ENCODE peak calls at places on chromosomes 12 and 14, in five cellular contexts. X is heart right ventricle, W is thoracic aorta, G is tibial nerve, N is iPS DF 6.9. K is an unnamed sample. For H3K9me3 and H3K27me3, the result is how much of the 10 kb centered on the place peaks cover.

GRCh38 chr14:71141701-71142374 is 234.6 kb downstream of the PCNX1 start:
- DNase-seq in X (no peak), W (no peak), G (no peak), N (no peak), K (no peak)

GRCh38 chr14:50600849-50601248 is 40.9 kb downstream of the ATL1 start:
- DNase-seq in X (no peak), W (no peak), G (no peak), N (no peak), K (no peak)

GRCh38 chr12:22598763-22599161 is 26.2 kb upstream of the ETNK1 start:
- DNase-seq in X (no peak), W (no peak), G (no peak), N (no peak), K (no peak)

GRCh38 chr12:26871985-26872384 is 39.0 kb upstream of the ITPR2 start:
- DNase-seq in X (no peak), W (no peak), G (no peak), N (no peak), K (no peak)

GRCh38 chr12:5736016-5736415 is 209.0 kb downstream of the ANO2 start:
- DNase-seq in X (no peak), W (no peak), G (no peak), N (no peak), K (no peak)

GRCh38 chr12:22527999-22528398 is 16.3 kb downstream of the C2CD5 start:
- DNase-seq in X (no peak), W (no peak), G (no peak), N (no peak), K (no peak)

GRCh38 chr12:91377456-91377855 is 194.8 kb upstream of the DCN start:
- DNase-seq in X (no peak), W (no peak), G (no peak), N (no peak), K (no peak)

GRCh38 chr12:79991586-79991985 is 56.7 kb upstream of the PPP1R12A start:
- DNase-seq in X (no peak), W (no peak), G (no peak), N (no peak), K (no peak)

GRCh38 chr14:35403397-35404245 is 928 bp downstream of the NFKBIA start:
- DNase-seq in X (peak), W (peak), G (peak), N (no peak), K (peak)

GRCh38 chr12:9792961-9793617 is 32.4 kb upstream of the CD69 start:
- DNase-seq in X (no peak), W (no peak), G (no peak), N (no peak), K (no peak)

GRCh38 chr14:50798048-50798421 is 32.9 kb downstream of the NIN start:
- DNase-seq in X (no peak), W (no peak), G (no peak), N (no peak), K (no peak)

GRCh38 chr14:100606687-100607610 is 19.7 kb upstream of the BEGAIN start:
- DNase-seq in X (no peak), W (no peak), G (no peak), N (no peak), K (no peak)

GRCh38 chr12:98424726-98425401 is 90.5 kb upstream of the TMPO start:
- DNase-seq in X (peak), W (no peak), G (peak), N (no peak), K (peak)

GRCh38 chr12:41212625-41213024 is 24.5 kb downstream of the PDZRN4 start:
- DNase-seq in X (no peak), W (no peak), G (no peak), N (no peak), K (no peak)

GRCh38 chr12:94242871-94243270 is 94.5 kb downstream of the PLXNC1 start:
- DNase-seq in X (peak), W (no peak), G (no peak), N (no peak), K (peak)

GRCh38 chr14:50099335-50099734 is 17.0 kb downstream of the VCPKMT start:
- DNase-seq in X (no peak), W (no peak), G (no peak), N (no peak), K (no peak)

GRCh38 chr12:103817791-103818190 is 23.2 kb downstream of the NT5DC3 start:
- DNase-seq in X (no peak), W (no peak), G (no peak), N (no peak), K (no peak)

GRCh38 chr12:91982946-91983345 is 162.7 kb downstream of the BTG1 start:
- DNase-seq in X (no peak), W (no peak), G (no peak), N (no peak), K (no peak)

GRCh38 chr12:99043319-99043914 is 398.3 kb downstream of the APAF1 start:
- DNase-seq in X (peak), W (no peak), G (peak), N (peak), K (peak)

GRCh38 chr12:71558445-71558844 is 105.2 kb downstream of the ZFC3H1 start:
- DNase-seq in X (no peak), W (no peak), G (no peak), N (no peak), K (no peak)

GRCh38 chr12:47356129-47356622 is 276.4 kb upstream of the AMIGO2 start:
- DNase-seq in X (no peak), W (no peak), G (no peak), N (no peak), K (no peak)

GRCh38 chr14:91835920-91836843 is 31.2 kb downstream of the TC2N start:
- DNase-seq in X (peak), W (no peak), G (peak), N (peak), K (peak)

GRCh38 chr12:70553391-70553859 is 83.8 kb downstream of the PTPRB start:
- DNase-seq in X (peak), W (no peak), G (no peak), N (no peak), K (peak)

DNA sequence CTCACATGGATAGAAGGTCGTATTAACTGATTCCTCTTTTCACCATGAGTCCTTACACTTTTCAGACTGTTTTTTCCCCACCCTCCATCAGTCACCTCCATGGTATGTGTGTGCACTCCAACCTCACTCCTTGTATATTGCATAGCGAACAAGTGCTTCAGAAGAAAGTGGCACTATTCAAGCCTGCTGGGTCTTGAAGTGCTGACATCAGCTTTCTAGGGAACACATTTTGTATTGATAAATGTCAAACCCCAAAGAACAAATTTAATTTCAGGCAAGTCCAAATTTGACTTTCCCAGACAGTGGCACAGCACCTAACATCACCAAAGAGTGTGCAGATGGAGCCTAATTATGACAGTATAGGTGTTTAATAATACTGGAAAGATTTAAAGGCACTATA is 617.4 kb upstream of the STXBP6 start:
- DNase-seq in X (no peak), W (no peak), G (no peak), N (no peak), K (no peak)
- H3K9me3 ChIP-seq in X (under half), W (under half), G (under half), N (under half), K (under half)

DNA sequence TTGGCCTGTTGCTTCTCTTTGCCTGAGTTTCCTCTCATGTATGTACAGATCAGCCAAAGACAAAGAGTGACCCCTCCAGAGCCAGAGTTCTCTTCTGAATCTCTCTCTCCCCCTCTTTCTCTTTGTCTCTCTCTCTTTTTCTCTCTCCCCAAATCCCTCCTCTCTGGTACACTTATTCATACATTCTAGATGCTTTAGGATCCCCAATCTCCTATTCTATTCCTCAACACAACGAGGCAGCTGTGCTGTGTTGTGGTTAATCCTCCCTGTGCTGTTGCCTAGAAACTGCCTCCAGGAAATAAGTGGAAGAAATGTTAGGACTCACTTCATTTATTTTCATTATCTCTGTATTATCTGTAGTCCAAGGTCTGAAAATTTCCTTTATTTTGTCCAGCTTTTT is 350.5 kb upstream of the OR4E1 start:
- DNase-seq in X (no peak), W (no peak), G (no peak), N (no peak), K (no peak)
- H3K27me3 ChIP-seq in X (under half), W (under half), G (under half), N (under half), K (under half)

DNA sequence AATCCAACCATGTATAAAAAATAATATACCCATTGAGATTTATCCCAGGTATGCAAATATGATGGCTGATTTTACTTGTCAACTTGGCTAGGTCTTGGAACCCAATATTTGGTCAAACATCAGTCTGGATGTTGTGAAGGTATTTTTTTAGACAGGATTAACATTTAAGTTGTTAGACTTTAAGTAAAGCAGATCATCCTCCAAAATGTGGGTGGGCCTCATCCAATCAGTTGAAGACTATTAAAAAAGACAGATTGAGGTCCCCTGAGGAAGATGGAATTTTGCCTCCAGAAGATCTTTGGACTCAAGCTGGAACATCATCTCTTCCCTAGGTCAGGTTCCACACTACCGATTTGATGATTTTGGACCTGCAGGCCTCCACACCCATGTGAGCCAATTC is 271.2 kb downstream of the TMEM121 start:
- DNase-seq in X (no peak), W (no peak), G (no peak), N (no peak), K (no peak)
- H3K9me3 ChIP-seq in X (under half), W (under half), G (under half), N (under half), K (under half)

GRCh38 chr14:60637490-60638452 is 11.5 kb downstream of the SIX1 start:
- DNase-seq in X (no peak), W (no peak), G (no peak), N (no peak), K (no peak)
- H3K27me3 ChIP-seq in X (half or more), W (under half), G (under half), N (under half), K (half or more)

DNA sequence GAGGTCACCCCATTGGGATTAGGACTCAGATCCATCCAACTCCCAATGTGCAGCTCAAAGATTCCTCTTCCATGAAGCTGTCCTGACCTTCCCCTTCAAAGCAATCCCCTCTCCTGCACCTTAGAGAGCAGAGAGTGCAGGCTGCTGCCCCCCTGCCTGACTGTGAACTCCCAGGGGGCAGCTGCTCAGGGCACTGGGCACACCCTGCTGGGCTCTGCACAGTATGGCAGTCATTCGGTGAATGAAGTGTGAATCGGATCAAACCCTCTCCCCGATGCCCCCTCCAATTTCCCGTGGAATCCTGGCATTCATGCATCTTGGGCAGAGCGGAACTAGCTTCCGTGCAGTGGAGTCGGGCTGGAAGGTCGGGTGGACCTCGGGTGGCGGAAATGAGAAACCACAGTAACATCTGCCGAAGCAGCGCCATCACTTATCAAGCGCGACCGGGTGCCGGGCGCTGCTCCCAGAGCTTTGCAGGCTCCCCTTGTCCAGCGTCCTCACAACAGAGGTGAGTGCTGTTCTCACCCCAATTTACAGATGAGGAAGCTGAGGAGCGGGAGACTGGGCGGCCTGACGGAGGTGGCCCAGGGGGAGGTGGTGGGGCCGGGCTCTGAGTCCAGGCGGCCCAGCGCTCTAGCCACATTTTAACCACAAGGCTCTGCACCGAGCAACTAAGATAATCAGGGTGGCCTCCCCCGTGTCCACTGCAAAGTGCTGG is 14.7 kb downstream of the GALNT9 start:
- DNase-seq in X (no peak), W (no peak), G (no peak), N (no peak), K (peak)
- H3K9me3 ChIP-seq in X (under half), W (under half), G (under half), N (under half), K (under half)

DNA sequence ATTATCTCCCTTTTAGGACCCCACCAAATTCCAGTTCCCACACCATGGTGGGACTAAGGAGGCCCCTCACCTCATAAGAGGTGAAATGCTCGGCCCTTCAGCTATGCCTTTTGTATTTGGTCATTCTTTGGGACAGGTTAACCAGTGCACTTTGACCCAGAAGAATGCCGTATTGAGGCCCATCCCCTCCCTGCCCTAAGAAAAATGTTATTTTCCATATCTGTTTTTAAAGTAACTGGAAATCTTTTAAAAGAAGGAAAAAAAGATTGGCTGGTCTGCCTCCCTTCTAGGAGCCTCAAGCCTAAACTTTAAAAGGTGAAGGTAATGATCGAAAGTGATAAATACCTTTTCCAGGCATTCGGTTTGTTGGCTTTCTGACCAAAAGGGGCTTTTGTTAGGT is 5.7 kb upstream of the HOXC13 start:
- DNase-seq in X (no peak), W (no peak), G (no peak), N (no peak), K (no peak)
- H3K27me3 ChIP-seq in X (half or more), W (under half), G (under half), N (half or more), K (half or more)

DNA sequence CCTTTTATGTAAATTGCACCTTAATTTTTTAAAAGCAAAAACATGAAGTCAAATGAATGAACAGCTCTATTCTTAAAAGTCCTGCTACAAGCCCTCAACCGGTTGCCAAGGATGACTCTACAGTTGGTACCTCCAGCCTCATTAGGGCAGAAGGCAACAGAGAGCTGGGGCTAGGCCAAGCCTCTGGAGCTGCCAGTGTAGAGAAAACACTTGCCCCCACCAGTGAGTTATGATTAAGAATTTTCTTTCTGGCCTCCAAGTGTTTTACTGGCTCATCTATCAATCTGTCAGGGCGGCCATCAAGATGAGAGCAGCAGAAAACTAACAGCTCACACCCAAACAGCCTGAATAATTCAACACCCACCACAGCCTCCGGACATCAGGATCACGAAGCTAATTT is 40.6 kb upstream of the CMKLR1 start:
- DNase-seq in X (no peak), W (no peak), G (no peak), N (no peak), K (no peak)
- H3K9me3 ChIP-seq in X (under half), W (under half), G (under half), N (under half), K (under half)

GRCh38 chr12:113990548-113991223 is 24.6 kb upstream of the RBM19 start:
- DNase-seq in X (no peak), W (no peak), G (no peak), N (no peak), K (no peak)

GRCh38 chr12:113991224-113992044 is 25.3 kb upstream of the RBM19 start:
- DNase-seq in X (no peak), W (no peak), G (no peak), N (no peak), K (no peak)

GRCh38 chr12:113996026-113996425 is 29.9 kb upstream of the RBM19 start:
- DNase-seq in X (no peak), W (no peak), G (no peak), N (peak), K (no peak)

GRCh38 chr12:113997365-113997764 is 31.2 kb upstream of the RBM19 start:
- DNase-seq in X (no peak), W (no peak), G (no peak), N (no peak), K (no peak)

DNA sequence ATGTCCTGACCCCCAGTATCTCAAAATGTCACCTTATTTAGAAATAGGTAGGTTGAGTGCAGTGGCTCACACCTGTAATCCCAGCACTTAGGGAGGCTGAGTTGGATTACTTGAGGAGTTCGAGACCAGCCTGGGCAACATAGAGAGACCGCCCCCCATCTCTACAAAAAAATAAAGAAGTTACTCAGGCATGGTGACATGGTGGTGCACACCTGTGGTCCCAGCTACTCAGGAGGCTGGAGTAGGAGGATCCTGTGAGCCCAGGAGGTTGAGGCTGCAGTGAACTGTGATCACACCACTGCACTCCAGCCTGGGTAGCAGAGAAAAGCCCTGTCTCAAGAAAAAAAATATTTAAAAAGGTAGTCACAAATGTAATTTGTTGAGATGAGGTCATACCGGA is 27.9 kb upstream of the RBM19 start:
- DNase-seq in X (no peak), W (no peak), G (no peak), N (no peak), K (no peak)
- H3K27me3 ChIP-seq in X (under half), W (under half), G (under half), N (under half), K (under half)

DNA sequence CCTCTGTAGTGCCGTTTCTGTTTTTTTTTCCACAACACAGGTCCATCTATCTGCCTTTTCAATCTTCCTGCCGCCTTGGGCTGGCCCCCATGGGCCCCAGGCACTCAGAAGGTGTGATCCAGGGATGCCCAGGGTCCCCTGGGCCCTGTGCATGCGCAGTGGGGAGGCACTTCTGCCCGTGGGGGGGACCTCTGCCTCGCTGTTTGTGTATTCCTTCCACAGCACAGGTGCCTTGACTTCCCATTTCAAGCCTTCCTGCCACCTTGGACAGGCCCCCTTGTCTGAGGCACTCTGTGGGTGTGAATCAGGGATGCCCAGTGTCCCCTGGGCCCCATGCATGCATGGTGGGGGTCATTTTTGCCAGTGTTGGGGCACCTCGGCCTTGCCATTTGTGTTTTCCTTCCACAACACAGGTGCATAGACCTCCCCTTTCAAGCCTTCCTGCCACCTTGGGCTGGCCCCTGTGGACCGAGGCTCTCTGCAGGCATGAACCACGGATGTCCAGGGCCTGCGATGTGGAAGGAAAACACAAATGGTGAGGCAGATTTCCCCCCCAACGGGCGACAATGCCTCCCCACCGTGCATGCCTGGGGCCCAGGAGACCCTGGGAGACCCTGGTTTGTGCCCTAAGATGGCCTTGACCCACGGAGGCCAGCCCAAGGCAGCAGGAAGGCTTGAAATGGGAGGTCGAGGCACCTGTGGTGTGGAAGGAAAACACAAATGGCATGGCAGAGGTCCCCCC is 366.5 kb downstream of the ALG10 start:
- DNase-seq in X (no peak), W (no peak), G (no peak), N (no peak), K (peak)
- H3K9me3 ChIP-seq in X (under half), W (under half), G (under half), N (half or more), K (under half)

GRCh38 chr14:72828604-72829003 is 65.3 kb downstream of the DPF3 start:
- DNase-seq in X (peak), W (no peak), G (no peak), N (no peak), K (no peak)
- H3K27me3 ChIP-seq in X (under half), W (under half), G (under half), N (under half), K (under half)

K was measured in heart left ventricle.